ENCODE peak calls at places on chromosomes 4 and X, in six cellular contexts. W, C, I, Q, A and X are unnamed samples.

GRCh38 chrX:17654116-17654515 is 83.2 kb upstream of the SCML1 start:
- DNase-seq in W (peak; percentile 24), C (no peak), A (no peak), Q (no peak), I (no peak), X (peak; percentile 19)

GRCh38 chrX:120137439-120137838 is 21.0 kb upstream of the RHOXF2 start:
- DNase-seq in W (no peak), C (no peak), Q (no peak), A (no peak), I (no peak), X (no peak)

GRCh38 chr4:5050520-5050955 is 742 bp upstream of the STK32B start:
- DNase-seq in C (peak; percentile 63), A (peak; percentile 81), I (no peak), Q (peak; percentile 74), W (no peak), X (no peak)

GRCh38 chr4:150007512-150007911 is 70.7 kb upstream of the DCLK2 start:
- DNase-seq in A (peak; percentile 95), I (no peak), W (no peak), Q (peak; percentile 94), C (peak; percentile 30), X (no peak)

GRCh38 chr4:153651041-153651960 is 32.8 kb upstream of the TLR2 start:
- DNase-seq in I (no peak), Q (no peak), A (no peak), W (peak; percentile 8), C (peak; percentile 43), X (peak; percentile 10)

GRCh38 chr4:54695359-54696149 is 37.8 kb downstream of the KIT start:
- DNase-seq in A (no peak), I (no peak), W (no peak), C (no peak), Q (no peak), X (no peak)

GRCh38 chr4:88792821-88793220 is 95.2 kb upstream of the NAP1L5 start:
- DNase-seq in I (no peak), Q (peak; percentile 79), W (no peak), A (peak; percentile 23), C (no peak), X (no peak)

GRCh38 chrX:110992611-110993010 is 103.4 kb upstream of the PAK3 start:
- DNase-seq in Q (peak; percentile 19), C (peak; percentile 20), A (peak; percentile 12), W (no peak), I (no peak), X (peak; percentile 2)

GRCh38 chr4:25060586-25061340 is 30.0 kb upstream of the LGI2 start:
- DNase-seq in W (no peak), A (no peak), Q (no peak), C (no peak), I (no peak), X (no peak)

GRCh38 chrX:68396953-68397352 is 36.3 kb downstream of the OPHN1 start:
- DNase-seq in A (peak; percentile 60), I (no peak), C (no peak), W (no peak), Q (peak; percentile 15), X (no peak)

GRCh38 chrX:40299028-40299479 is 201.3 kb upstream of the BCOR start:
- DNase-seq in A (peak; percentile 9), C (no peak), I (no peak), Q (no peak), W (no peak), X (no peak)

GRCh38 chr4:74084984-74085383 is 14.0 kb downstream of the CXCL2 start:
- DNase-seq in W (no peak), Q (no peak), A (no peak), C (no peak), I (no peak), X (no peak)

GRCh38 chr4:9880411-9881197 is 99.2 kb downstream of the DRD5 start:
- DNase-seq in I (no peak), W (no peak), C (no peak), A (no peak), Q (no peak), X (no peak)

GRCh38 chr4:184746532-184746870 is 12.6 kb upstream of the CENPU start:
- DNase-seq in A (peak; percentile 97), C (peak; percentile 84), I (no peak), W (no peak), Q (peak; percentile 84), X (no peak)

GRCh38 chr4:137923494-137923893 is 318.7 kb downstream of the SLC7A11 start:
- DNase-seq in Q (no peak), C (no peak), W (no peak), I (no peak), A (no peak), X (no peak)

GRCh38 chr4:135244605-135245146 is 1043.1 kb upstream of the PABPC4L start:
- DNase-seq in Q (peak; percentile 34), C (no peak), I (no peak), A (no peak), W (no peak), X (no peak)

GRCh38 chrX:13569479-13570244 is at the start of gene EGFL6:
- DNase-seq in A (no peak), C (no peak), W (no peak), I (no peak), Q (no peak), X (no peak)

GRCh38 chr4:165175879-165176278 is 31.5 kb upstream of the KLHL2 start:
- DNase-seq in W (no peak), I (no peak), C (no peak), A (no peak), Q (peak; percentile 55), X (no peak)

GRCh38 chr4:15293678-15294077 is 134.2 kb upstream of the C1QTNF7 start:
- DNase-seq in I (no peak), Q (no peak), W (no peak), A (no peak), C (no peak), X (no peak)

GRCh38 chr4:104487105-104487504 is 7.6 kb downstream of the CXXC4 start:
- DNase-seq in W (no peak), C (no peak), I (no peak), A (no peak), Q (peak; percentile 12), X (no peak)

GRCh38 chr4:6906046-6906445 is 3.6 kb upstream of the TBC1D14 start:
- DNase-seq in Q (no peak), W (no peak), A (no peak), I (no peak), C (no peak), X (no peak)

GRCh38 chr4:16844796-16845586 is 53.5 kb downstream of the LDB2 start:
- DNase-seq in Q (peak; percentile 73), I (no peak), W (no peak), C (no peak), A (no peak), X (no peak)

GRCh38 chr4:169952236-169953088 is 73.7 kb downstream of the MFAP3L start:
- DNase-seq in Q (no peak), C (no peak), A (no peak), I (no peak), W (no peak), X (no peak)

GRCh38 chrX:54306379-54306778 is 51.5 kb downstream of the WNK3 start:
- DNase-seq in I (no peak), Q (no peak), A (no peak), C (no peak), W (no peak), X (no peak)

GRCh38 chr4:53654300-53654758 is 63.0 kb upstream of the LNX1 start:
- DNase-seq in C (peak; percentile 44), W (no peak), I (no peak), A (peak; percentile 85), Q (peak; percentile 84), X (no peak)

GRCh38 chrX:8820910-8821527 is 19.8 kb upstream of the FAM9A start:
- DNase-seq in C (no peak), Q (peak; percentile 11), I (no peak), A (peak; percentile 8), W (no peak), X (no peak)

GRCh38 chr4:153649572-153649991 is 34.5 kb upstream of the TLR2 start:
- DNase-seq in Q (peak; percentile 10), W (no peak), C (peak; percentile 61), A (peak; percentile 10), I (no peak), X (no peak)

GRCh38 chrX:124478046-124478445 is 131.7 kb downstream of the SH2D1A start:
- DNase-seq in Q (no peak), I (no peak), W (no peak), C (no peak), A (no peak), X (no peak)

GRCh38 chr4:124278477-124278876 is 434.1 kb downstream of the ANKRD50 start:
- DNase-seq in A (peak; percentile 17), C (peak; percentile 67), I (no peak), W (no peak), Q (peak; percentile 91), X (no peak)

GRCh38 chr4:185709802-185710486 is 102.0 kb downstream of the SORBS2 start:
- DNase-seq in W (no peak), I (no peak), C (peak; percentile 87), Q (peak; percentile 50), A (peak; percentile 20), X (no peak)

GRCh38 chr4:5791654-5792053 is 80.7 kb downstream of the EVC start:
- DNase-seq in A (no peak), Q (no peak), C (no peak), W (no peak), I (no peak), X (no peak)

GRCh38 chrX:50638123-50638522 is 167.5 kb upstream of the DGKK start:
- DNase-seq in A (no peak), C (no peak), I (no peak), Q (peak; percentile 20), W (no peak), X (peak; percentile 0)

GRCh38 chr4:1683371-1683902 is 676 bp downstream of the FAM53A start:
- DNase-seq in C (peak; percentile 66), Q (peak; percentile 89), W (no peak), I (no peak), A (peak; percentile 89), X (peak; percentile 10)

GRCh38 chr4:48899950-48900349 is 6.6 kb downstream of the OCIAD2 start:
- DNase-seq in I (no peak), W (no peak), Q (peak; percentile 86), A (peak; percentile 12), C (no peak), X (no peak)

GRCh38 chr4:1901127-1901526 is 29.9 kb downstream of the NSD2 start:
- DNase-seq in Q (no peak), I (no peak), C (no peak), W (no peak), A (no peak), X (no peak)

GRCh38 chr4:7365472-7366179 is 69.1 kb downstream of the PSAPL1 start:
- DNase-seq in A (no peak), I (no peak), W (no peak), Q (no peak), C (no peak), X (no peak)